ENCODE peak calls at places on chromosomes 4 and X, in four cellular contexts. K is T-helper 2 cell; C is glomerular endothelial cell; Q is effector memory CD8-positive, alpha-beta T cell. U is an unnamed sample.

GRCh38 chrX:63581906-63582305 is 203.1 kb downstream of the ARHGEF9 start:
- DNase-seq in C (no peak), K (no peak), Q (no peak), U (no peak)

GRCh38 chr4:151403656-151404055 is 5.3 kb upstream of the FHIP1A start:
- DNase-seq in C (no peak), K (no peak), Q (no peak), U (no peak)

GRCh38 chr4:139951051-139951450 is 202.9 kb downstream of the MAML3 start:
- DNase-seq in K (no peak), Q (no peak), C (no peak), U (no peak)

GRCh38 chr4:81601270-81601694 is 129.6 kb upstream of the RASGEF1B start:
- DNase-seq in C (no peak), K (no peak), Q (no peak), U (no peak)

GRCh38 chr4:78298618-78299017 is 241.5 kb downstream of the FRAS1 start:
- DNase-seq in C (no peak), Q (no peak), K (no peak), U (no peak)

GRCh38 chr4:85050736-85051135 is 84.2 kb upstream of the WDFY3 start:
- DNase-seq in C (no peak), Q (no peak), K (no peak), U (no peak)

GRCh38 chrX:112677167-112677566 is 2.6 kb downstream of the LHFPL1 start:
- DNase-seq in K (no peak), C (no peak), Q (no peak), U (no peak)

GRCh38 chr4:165319509-165319908 is 8.0 kb upstream of the MSMO1 start:
- DNase-seq in K (no peak), Q (no peak), C (no peak), U (no peak)

GRCh38 chrX:29890646-29891200 is 324.6 kb upstream of the MAGEB2 start:
- DNase-seq in K (no peak), Q (no peak), C (no peak), U (no peak)

GRCh38 chr4:174873931-174874330 is 44.2 kb upstream of the ADAM29 start:
- DNase-seq in Q (no peak), K (no peak), C (no peak), U (no peak)

GRCh38 chr4:37749398-37749988 is 63.3 kb upstream of the RELL1 start:
- DNase-seq in Q (no peak), C (no peak), K (no peak), U (no peak)

GRCh38 chr4:47145630-47146029 is 114.3 kb downstream of the GABRB1 start:
- DNase-seq in Q (no peak), C (no peak), K (no peak), U (peak)

GRCh38 chr4:116849620-116850019 is 235.8 kb downstream of the TRAM1L1 start:
- DNase-seq in Q (no peak), C (no peak), K (no peak), U (no peak)

GRCh38 chr4:106868381-106869035 is 167.6 kb downstream of the DKK2 start:
- DNase-seq in C (no peak), Q (no peak), K (no peak), U (no peak)

GRCh38 chr4:1870328-1870577 is 940 bp upstream of the NSD2 start:
- DNase-seq in C (no peak), K (peak), Q (peak), U (peak)

GRCh38 chrX:45900751-45901150 is 644.5 kb downstream of the ZNF674 start:
- DNase-seq in Q (no peak), K (no peak), C (no peak), U (no peak)

GRCh38 chr4:183185018-183185417 is 86.0 kb downstream of the WWC2 start:
- DNase-seq in C (no peak), K (no peak), Q (no peak), U (no peak)

GRCh38 chrX:55135171-55135570 is 46.4 kb downstream of the PAGE2 start:
- DNase-seq in C (no peak), K (no peak), Q (no peak), U (peak)

GRCh38 chrX:11040976-11041375 is 70.2 kb upstream of the HCCS start:
- DNase-seq in C (no peak), K (no peak), Q (no peak), U (no peak)

GRCh38 chr4:81839347-81840042 is 367.8 kb upstream of the RASGEF1B start:
- DNase-seq in C (no peak), K (no peak), Q (no peak), U (no peak)

GRCh38 chrX:116436358-116436816 is at the start of gene SLC6A14:
- DNase-seq in K (no peak), Q (no peak), C (no peak), U (no peak)

GRCh38 chr4:2660596-2661211 is 95.4 kb downstream of the TNIP2 start:
- DNase-seq in C (no peak), K (no peak), Q (no peak), U (no peak)

U was measured in dermis microvascular lymphatic vessel endothelial cell.